ENCODE peak calls at places on chromosomes 4 and X, in five cellular contexts. S is SK-N-MC, C is T-helper 2 cell, O is sigmoid colon, I is lung. T is an unnamed sample.

GRCh38 chr4:82372502-82372873 is 1.3 kb downstream of the HNRNPD start:
- DNase-seq in I (peak), C (no peak), O (peak), S (no peak), T (peak)

GRCh38 chrX:103704863-103705262 is 5.8 kb upstream of the TMEM31 start:
- DNase-seq in S (no peak), O (no peak), C (no peak), I (no peak), T (no peak)

GRCh38 chrX:29468911-29469494 is 746.4 kb upstream of the MAGEB2 start:
- DNase-seq in S (no peak), I (no peak), C (no peak), O (no peak), T (no peak)

GRCh38 chr4:147340547-147341225 is 140.2 kb upstream of the EDNRA start:
- DNase-seq in O (no peak), I (no peak), S (no peak), C (no peak), T (no peak)

GRCh38 chrX:120617996-120618630 is 11.7 kb downstream of the C1GALT1C1 start:
- DNase-seq in I (no peak), C (no peak), O (no peak), S (no peak), T (no peak)

GRCh38 chrX:57918750-57919436 is 8.6 kb upstream of the ZXDA start:
- DNase-seq in C (no peak), I (no peak), O (no peak), S (no peak), T (no peak)

GRCh38 chr4:16524911-16525574 is 298.8 kb upstream of the TAPT1 start:
- DNase-seq in O (no peak), C (no peak), I (peak), S (no peak), T (no peak)

GRCh38 chr4:7333024-7333780 is 101.5 kb downstream of the PSAPL1 start:
- DNase-seq in S (no peak), O (no peak), I (no peak), C (no peak), T (peak)

GRCh38 chr4:134343661-134344060 is 142.1 kb upstream of the PABPC4L start:
- DNase-seq in O (no peak), C (no peak), I (no peak), S (no peak), T (no peak)

GRCh38 chrX:44974462-44974861 is 101.5 kb downstream of the KDM6A start:
- DNase-seq in O (no peak), C (no peak), I (no peak), S (no peak), T (no peak)

GRCh38 chr4:77833158-77833724 is 14.1 kb upstream of the CNOT6L start:
- DNase-seq in I (no peak), O (no peak), C (no peak), S (no peak), T (no peak)

GRCh38 chr4:54228563-54229501 is at the start of gene PDGFRA:
- DNase-seq in C (no peak), O (peak), S (no peak), I (peak), T (peak)

GRCh38 chr4:73721419-73721818 is 18.9 kb upstream of the CXCL8 start:
- DNase-seq in C (no peak), O (no peak), I (no peak), S (peak), T (no peak)

GRCh38 chr4:726235-726787 is 20.7 kb downstream of the PCGF3 start:
- DNase-seq in S (no peak), I (no peak), C (no peak), O (no peak), T (no peak)

GRCh38 chr4:186037692-186038658 is 31.0 kb upstream of the TLR3 start:
- DNase-seq in C (no peak), O (peak), I (peak), S (peak), T (no peak)

GRCh38 chr4:24988776-24989175 is 42.0 kb downstream of the LGI2 start:
- DNase-seq in C (no peak), I (no peak), O (no peak), S (no peak), T (no peak)

GRCh38 chrX:78540171-78540570 is 119.0 kb downstream of the RTL3 start:
- DNase-seq in S (no peak), O (no peak), C (no peak), I (no peak), T (no peak)

GRCh38 chr4:6224725-6225124 is 24.4 kb upstream of the JAKMIP1 start:
- DNase-seq in S (no peak), O (peak), I (no peak), C (no peak), T (no peak)

GRCh38 chr4:84470204-84470785 is 28.8 kb downstream of the NKX6-1 start:
- DNase-seq in I (no peak), S (no peak), O (no peak), C (no peak), T (no peak)

GRCh38 chr4:75497133-75497532 is 17.1 kb downstream of the RCHY1 start:
- DNase-seq in S (no peak), O (no peak), C (no peak), I (no peak), T (no peak)

GRCh38 chr4:137825505-137825904 is 293.2 kb upstream of the PCDH18 start:
- DNase-seq in S (no peak), I (no peak), C (no peak), O (no peak), T (no peak)

GRCh38 chr4:188196134-188196735 is 57.0 kb downstream of the TRIML1 start:
- DNase-seq in C (no peak), O (no peak), S (no peak), I (no peak), T (no peak)

GRCh38 chrX:131828482-131828881 is 194.6 kb upstream of the STK26 start:
- DNase-seq in O (no peak), S (no peak), C (no peak), I (no peak), T (no peak)

GRCh38 chr4:133154725-133155124 is 5.6 kb downstream of the PCDH10 start:
- DNase-seq in S (no peak), C (no peak), I (no peak), O (no peak), T (no peak)

GRCh38 chr4:169185133-169185956 is 85.4 kb downstream of the SH3RF1 start:
- DNase-seq in S (no peak), O (no peak), I (no peak), C (no peak), T (no peak)

GRCh38 chr4:147543039-147543438 is 62.1 kb downstream of the EDNRA start:
- DNase-seq in I (no peak), S (no peak), O (no peak), C (no peak), T (no peak)

GRCh38 chrX:108268434-108269080 is 169.7 kb downstream of the COL4A6 start:
- DNase-seq in O (no peak), I (no peak), S (no peak), C (no peak), T (no peak)

GRCh38 chr4:93147524-93148212 is 680.9 kb upstream of the ATOH1 start:
- DNase-seq in I (no peak), S (peak), C (no peak), O (no peak), T (no peak)

GRCh38 chr4:92232566-92232965 is 71.2 kb upstream of the GRID2 start:
- DNase-seq in O (no peak), C (no peak), S (no peak), I (no peak), T (no peak)

GRCh38 chr4:76074468-76074867 is at the start of gene ART3:
- DNase-seq in I (no peak), S (no peak), O (no peak), C (no peak), T (no peak)

GRCh38 chr4:118033148-118034060 is 882 bp upstream of the NDST3 start:
- DNase-seq in S (no peak), C (no peak), I (peak), O (peak), T (peak)

GRCh38 chrX:107603433-107604159 is 24.7 kb upstream of the PRPS1 start:
- DNase-seq in C (no peak), I (no peak), S (no peak), O (no peak), T (peak)